ENCODE peak calls at places on chromosomes 4 and X, in five cellular contexts. O is activated T-helper 1 cell treated with anti-CD3 and anti-CD28 coated beads, Interleukin-12 subunit alpha, Interleukin-12 subunit beta, Interleukin-2, Interleukin-4 antibody, amounts not matched to agents 30 ng/mL and 10 ng/mL and 1 ng/mL, durations not matched to agents 14 hours and 24 hours and 36 hours; W is ureter; Z is endothelial cell; A is NAMALWA. T is an unnamed sample.

GRCh38 chr4:140103676-140104075 is 50.3 kb downstream of the MAML3 start:
- DNase-seq in A (no peak), Z (no peak), W (no peak), O (peak), T (no peak)

GRCh38 chr4:183783933-183784622 is 121.0 kb upstream of the STOX2 start:
- DNase-seq in A (no peak), Z (no peak), W (no peak), O (no peak), T (no peak)

GRCh38 chr4:139207247-139207646 is 30.2 kb upstream of the ELF2 start:
- DNase-seq in O (no peak), A (no peak), W (no peak), Z (no peak), T (no peak)

GRCh38 chr4:184664445-184665210 is 15.1 kb downstream of the PRIMPOL start:
- DNase-seq in Z (no peak), O (no peak), W (no peak), A (peak), T (no peak)

GRCh38 chrX:77431227-77431626 is 16.0 kb upstream of the FGF16 start:
- DNase-seq in Z (no peak), O (no peak), A (peak), W (no peak), T (no peak)

GRCh38 chrX:133645251-133645650 is 230.0 kb upstream of the GPC4 start:
- DNase-seq in W (no peak), O (no peak), A (no peak), Z (no peak), T (no peak)

GRCh38 chr4:15232725-15233597 is 194.9 kb upstream of the C1QTNF7 start:
- DNase-seq in A (no peak), O (no peak), Z (no peak), W (no peak), T (no peak)

GRCh38 chrX:11261260-11261659 is 32.0 kb upstream of the AMELX start:
- DNase-seq in Z (no peak), W (no peak), O (no peak), A (no peak), T (no peak)

GRCh38 chr4:170386974-170387373 is 297.2 kb upstream of the AADAT start:
- DNase-seq in W (no peak), O (no peak), Z (no peak), A (no peak), T (no peak)

GRCh38 chr4:115938764-115939443 is 825.5 kb upstream of the NDST4 start:
- DNase-seq in Z (no peak), W (no peak), A (no peak), O (no peak), T (no peak)

GRCh38 chr4:176387571-176387970 is 67.8 kb downstream of the SPCS3 start:
- DNase-seq in A (no peak), Z (no peak), O (no peak), W (no peak), T (no peak)

GRCh38 chr4:155573126-155573525 is 93.5 kb upstream of the GUCY1A1 start:
- DNase-seq in A (no peak), W (no peak), O (no peak), Z (no peak), T (no peak)

GRCh38 chr4:139986108-139986507 is 167.9 kb downstream of the MAML3 start:
- DNase-seq in A (no peak), Z (no peak), O (no peak), W (no peak), T (no peak)

GRCh38 chrX:49198540-49199314 is 1.3 kb downstream of the SYP start:
- DNase-seq in W (no peak), O (no peak), A (no peak), Z (no peak), T (no peak)

GRCh38 chrX:40945366-40945713 is 139.9 kb upstream of the USP9X start:
- DNase-seq in O (no peak), W (no peak), A (no peak), Z (no peak), T (no peak)

GRCh38 chr4:112119358-112119783 is 25.9 kb upstream of the FAM241A start:
- DNase-seq in Z (no peak), W (no peak), A (no peak), O (peak), T (no peak)

GRCh38 chrX:47361538-47362511 is 8.6 kb upstream of the ZNF157 start:
- DNase-seq in Z (peak), O (no peak), W (peak), A (peak), T (peak)

GRCh38 chr4:7628432-7628831 is 193.7 kb upstream of the PSAPL1 start:
- DNase-seq in W (no peak), A (no peak), O (no peak), Z (no peak), T (no peak)

GRCh38 chr4:159268607-159269006 is 165.7 kb downstream of the RAPGEF2 start:
- DNase-seq in Z (no peak), A (no peak), O (no peak), W (no peak), T (no peak)

GRCh38 chrX:18422886-18423285 is 2.5 kb upstream of the CDKL5 start:
- DNase-seq in O (no peak), W (no peak), Z (no peak), A (no peak), T (no peak)

GRCh38 chrX:23790147-23790497 is 7.1 kb downstream of the SAT1 start:
- DNase-seq in O (no peak), W (no peak), Z (no peak), A (no peak), T (no peak)

GRCh38 chrX:24085133-24085532 is 30.4 kb downstream of the EIF2S3 start:
- DNase-seq in O (no peak), A (no peak), W (no peak), Z (no peak), T (no peak)

GRCh38 chr4:128721896-128722295 is 87.6 kb upstream of the JADE1 start:
- DNase-seq in Z (no peak), W (no peak), O (no peak), A (no peak), T (no peak)

GRCh38 chr4:153623491-153623890 is 60.6 kb upstream of the TLR2 start:
- DNase-seq in W (no peak), Z (no peak), A (no peak), O (no peak), T (no peak)

GRCh38 chr4:27861802-27862201 is 1001.2 kb downstream of the STIM2 start:
- DNase-seq in A (no peak), O (no peak), Z (no peak), W (no peak), T (no peak)

GRCh38 chr4:54539500-54540029 is 118.2 kb upstream of the KIT start:
- DNase-seq in O (no peak), Z (peak), W (peak), A (no peak), T (peak)

GRCh38 chrX:149039057-149039456 is 466.0 kb downstream of the IDS start:
- DNase-seq in W (no peak), O (no peak), A (no peak), Z (no peak), T (no peak)

GRCh38 chrX:134626434-134626833 is 31.8 kb downstream of the PLAC1 start:
- DNase-seq in O (no peak), A (no peak), W (no peak), Z (no peak), T (no peak)

GRCh38 chrX:73647212-73647611 is 84.2 kb downstream of the CHIC1 start:
- DNase-seq in Z (no peak), O (no peak), W (no peak), A (no peak), T (no peak)

GRCh38 chr4:90120037-90120436 is 7.2 kb upstream of the CCSER1 start:
- DNase-seq in O (no peak), Z (no peak), A (no peak), W (no peak), T (no peak)

GRCh38 chrX:53211391-53211978 is 13.5 kb downstream of the KDM5C start:
- DNase-seq in O (no peak), A (no peak), W (no peak), Z (no peak), T (no peak)

GRCh38 chr4:75985116-75985515 is 5.6 kb downstream of the SDAD1 start:
- DNase-seq in A (no peak), O (no peak), W (no peak), Z (no peak), T (no peak)

GRCh38 chr4:13940921-13941320 is 313.4 kb upstream of the BOD1L1 start:
- DNase-seq in A (no peak), Z (no peak), W (no peak), O (no peak), T (no peak)

GRCh38 chr4:108941914-108942379 is 179.1 kb upstream of the ETNPPL start:
- DNase-seq in W (no peak), O (no peak), Z (no peak), A (no peak), T (no peak)

GRCh38 chrX:129641941-129642340 is 12.8 kb downstream of the APLN start:
- DNase-seq in O (no peak), W (no peak), Z (no peak), A (no peak), T (no peak)

GRCh38 chr4:86895692-86896488 is 3.7 kb upstream of the C4orf36 start:
- DNase-seq in W (no peak), Z (peak), O (peak), A (peak), T (no peak)

GRCh38 chr4:158253350-158253980 is 43.2 kb downstream of the TMEM144 start:
- DNase-seq in Z (peak), O (peak), A (peak), W (peak), T (no peak)

GRCh38 chr4:152534541-152535231 is 1.2 kb downstream of the FBXW7 start:
- DNase-seq in W (no peak), Z (peak), O (peak), A (peak), T (no peak)

GRCh38 chrX:43677993-43678392 is 21.9 kb downstream of the MAOA start:
- DNase-seq in O (no peak), A (no peak), W (no peak), Z (no peak), T (no peak)

T was measured in vagina.